ENCODE peak calls at places on chromosomes 1 and 21, in four cellular contexts. U is cardiac muscle cell, O is heart right ventricle, Y is A673. L is an unnamed sample. For H3K27me3, the result is how much of the 10 kb centered on the place peaks cover.

GRCh38 chr1:48285525-48285924 is 63.0 kb downstream of the SLC5A9 start:
- DNase-seq in U (no peak), O (no peak), Y (no peak), L (no peak)

GRCh38 chr1:62247391-62248168 is 52.9 kb downstream of the L1TD1 start:
- DNase-seq in U (peak), Y (no peak), O (no peak), L (no peak)

GRCh38 chr21:46096596-46096981 is 1.3 kb upstream of the COL6A2 start:
- DNase-seq in Y (no peak), O (no peak), U (no peak), L (no peak)

GRCh38 chr1:21644906-21645305 is 24.3 kb downstream of the RAP1GAP start:
- DNase-seq in O (no peak), Y (no peak), U (no peak), L (no peak)

GRCh38 chr1:245942861-245943260 is 564.2 kb downstream of the SMYD3 start:
- DNase-seq in U (no peak), O (no peak), Y (no peak), L (no peak)

GRCh38 chr1:31795801-31796621 is 19.8 kb downstream of the SPOCD1 start:
- DNase-seq in Y (peak), O (no peak), U (no peak), L (peak)

GRCh38 chr1:3656450-3657095 is 4.3 kb downstream of the TP73 start:
- DNase-seq in O (no peak), U (no peak), Y (no peak), L (no peak)

GRCh38 chr1:151790940-151791651 is 796 bp upstream of the TDRKH start:
- DNase-seq in O (peak), Y (no peak), U (peak), L (no peak)

GRCh38 chr1:79197421-79197820 is 190.9 kb upstream of the ADGRL4 start:
- DNase-seq in O (no peak), Y (peak), U (peak), L (no peak)

GRCh38 chr1:63662846-63663245 is 69.6 kb downstream of the PGM1 start:
- DNase-seq in Y (no peak), O (no peak), U (no peak), L (peak)

GRCh38 chr21:45080639-45081414 is 6.4 kb downstream of the ADARB1 start:
- DNase-seq in U (no peak), O (no peak), Y (peak), L (no peak)

GRCh38 chr1:201430790-201431189 is 9.3 kb upstream of the TNNI1 start:
- DNase-seq in U (no peak), O (no peak), Y (no peak), L (no peak)

GRCh38 chr1:51907079-51907702 is 28.7 kb upstream of the NRDC start:
- DNase-seq in Y (no peak), O (no peak), U (no peak), L (no peak)

GRCh38 chr1:22717038-22717758 is 6.6 kb downstream of the EPHB2 start:
- DNase-seq in U (no peak), Y (no peak), O (no peak), L (no peak)
- H3K27me3 ChIP-seq in U (under half), Y (under half), O (under half), L (under half)

GRCh38 chr1:224481601-224482000 is 47.0 kb upstream of the WDR26 start:
- DNase-seq in Y (no peak), O (no peak), U (no peak), L (no peak)
- H3K4me3 ChIP-seq in Y (no peak), O (no peak), U (no peak), L (no peak)

DNA sequence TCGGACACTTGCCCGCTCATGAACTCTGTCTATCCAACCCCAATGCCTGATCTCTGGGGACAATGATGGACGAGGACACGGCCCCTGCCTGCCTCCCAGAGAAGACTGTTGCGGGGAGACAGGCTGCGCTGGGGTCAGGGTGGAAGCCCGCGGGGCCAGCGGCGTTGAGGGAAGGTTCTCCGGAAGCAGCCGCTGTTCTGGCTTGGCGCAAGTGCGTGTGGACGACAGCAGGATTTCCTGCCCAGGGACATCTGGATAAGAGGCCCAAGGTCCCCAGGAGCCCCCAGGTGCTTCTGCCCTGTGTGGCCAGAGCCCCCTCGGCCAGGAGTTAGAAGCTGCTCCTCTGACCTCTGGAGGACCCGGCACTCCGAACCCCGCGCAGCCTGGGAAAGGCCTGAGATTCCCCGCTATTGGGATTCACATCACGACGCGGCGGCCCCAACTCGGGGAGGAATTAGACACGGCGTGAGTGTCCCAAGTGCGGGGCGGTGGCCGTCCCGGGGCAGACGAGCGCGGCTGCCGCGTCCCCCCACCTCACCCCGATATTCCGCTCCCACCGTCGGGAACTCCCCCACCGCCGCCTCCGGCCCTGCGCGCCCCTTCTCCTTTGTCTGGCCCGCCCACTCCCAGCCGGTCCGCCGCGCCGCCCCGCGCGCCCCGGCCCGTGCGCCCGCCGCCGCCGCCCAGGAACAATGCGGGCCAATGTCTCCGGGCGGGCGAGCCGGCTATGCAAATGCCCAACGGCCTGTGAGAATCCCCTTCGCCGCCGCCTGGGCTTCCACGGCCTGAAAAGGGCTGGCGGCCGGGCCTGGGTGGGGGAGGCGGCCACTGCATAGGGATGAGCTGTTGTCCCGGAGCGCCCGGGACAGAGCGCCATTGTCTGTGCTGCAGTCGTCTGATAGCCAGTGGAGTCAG is 19.1 kb downstream of the RHBG start:
- DNase-seq in U (peak), Y (no peak), O (no peak), L (no peak)
- H3K27me3 ChIP-seq in U (half or more), Y (under half), O (under half), L (under half)

GRCh38 chr1:112629256-112629655 is 9.6 kb downstream of the CAPZA1 start:
- DNase-seq in Y (no peak), U (no peak), O (no peak), L (no peak)
- H3K4me3 ChIP-seq in Y (no peak), U (no peak), O (no peak), L (no peak)

DNA sequence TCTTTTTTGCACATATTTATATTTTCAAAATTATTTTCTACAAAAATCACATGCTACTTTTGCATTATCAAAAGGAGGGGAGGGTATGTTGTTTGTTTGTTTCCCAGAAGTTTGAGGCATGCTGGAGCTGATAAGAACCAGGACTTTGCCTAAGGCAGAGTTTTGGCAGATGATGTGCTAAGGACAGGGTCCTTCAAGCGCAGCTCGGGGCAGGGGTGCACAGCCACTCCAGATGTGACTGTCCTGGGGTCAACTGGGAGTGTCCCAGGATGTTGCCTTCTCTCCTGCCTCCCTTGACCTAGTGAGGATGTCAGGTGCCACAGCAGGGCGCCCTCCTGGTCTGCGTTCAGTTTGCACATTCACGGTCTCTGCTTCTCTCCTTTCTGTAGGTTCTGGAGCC is 42.6 kb upstream of the SRRM1 start:
- DNase-seq in O (no peak), U (no peak), Y (no peak), L (no peak)
- H3K27me3 ChIP-seq in O (under half), U (under half), Y (under half), L (under half)